ENCODE peak calls at places on chromosomes 6 and 20, in eight cellular contexts. K is GM23338, Y is body of pancreas, G is hepatocyte, Z is fibroblast of mammary gland, P is Panc1, O is nephron progenitor cell, I is GM12865. D is an unnamed sample.

GRCh38 chr6:130886965-130887364 is 59.8 kb downstream of the SMLR1 start:
- DNase-seq in K (no peak), Y (no peak), G (no peak), Z (no peak), P (no peak), O (no peak), I (no peak), D (no peak)

GRCh38 chr20:3262566-3262965 is 23.6 kb upstream of the SLC4A11 start:
- DNase-seq in K (no peak), Y (no peak), G (no peak), Z (peak), P (no peak), O (no peak), I (no peak), D (no peak)

GRCh38 chr6:39184906-39185580 is 44.2 kb downstream of the KCNK5 start:
- DNase-seq in K (no peak), Y (no peak), G (peak), Z (no peak), P (no peak), O (no peak), I (no peak), D (no peak)

GRCh38 chr20:5665417-5665816 is 84.8 kb upstream of the SHLD1 start:
- DNase-seq in K (no peak), Y (no peak), G (no peak), Z (no peak), P (no peak), O (no peak), I (no peak), D (no peak)

GRCh38 chr6:36488221-36488620 is 45.4 kb downstream of the KCTD20 start:
- DNase-seq in K (no peak), Y (no peak), G (no peak), Z (no peak), P (no peak), O (no peak), I (no peak), D (no peak)

GRCh38 chr20:1368448-1369199 is 24.2 kb downstream of the FKBP1A start:
- DNase-seq in K (no peak), Y (no peak), G (no peak), Z (peak), P (no peak), O (no peak), I (no peak), D (no peak)

GRCh38 chr20:46923550-46923949 is 28.9 kb downstream of the EYA2 start:
- DNase-seq in K (no peak), Y (no peak), G (no peak), Z (no peak), P (no peak), O (no peak), I (no peak), D (no peak)

GRCh38 chr6:36633915-36634314 is 39.8 kb downstream of the SRSF3 start:
- DNase-seq in K (no peak), Y (peak), G (peak), Z (peak), P (no peak), O (no peak), I (no peak), D (no peak)

GRCh38 chr6:45537539-45537938 is 159.8 kb upstream of the SUPT3H start:
- DNase-seq in K (no peak), Y (no peak), G (no peak), Z (peak), P (no peak), O (no peak), I (no peak), D (no peak)

GRCh38 chr6:26199773-26200728 is 112.8 kb downstream of the HFE start:
- DNase-seq in K (peak), Y (no peak), G (peak), Z (no peak), P (no peak), O (no peak), I (no peak), D (no peak)

GRCh38 chr6:144797881-144798589 is 512.9 kb downstream of the UTRN start:
- DNase-seq in K (no peak), Y (no peak), G (no peak), Z (peak), P (peak), O (no peak), I (no peak), D (no peak)

GRCh38 chr20:44280387-44280786 is 30.6 kb downstream of the FITM2 start:
- DNase-seq in K (no peak), Y (no peak), G (no peak), Z (no peak), P (no peak), O (no peak), I (peak), D (no peak)

GRCh38 chr6:154197176-154197850 is 158.3 kb downstream of the OPRM1 start:
- DNase-seq in K (no peak), Y (no peak), G (no peak), Z (peak), P (no peak), O (no peak), I (no peak), D (no peak)

GRCh38 chr6:37802810-37803209 is 16.7 kb upstream of the ZFAND3 start:
- DNase-seq in K (no peak), Y (no peak), G (no peak), Z (no peak), P (no peak), O (no peak), I (no peak), D (no peak)

GRCh38 chr6:44094403-44095242 is 32.6 kb downstream of the MRPL14 start:
- DNase-seq in K (no peak), Y (peak), G (peak), Z (no peak), P (no peak), O (no peak), I (no peak), D (no peak)

GRCh38 chr6:148608211-148608951 is 138.4 kb upstream of the UST start:
- DNase-seq in K (peak), Y (no peak), G (no peak), Z (peak), P (no peak), O (no peak), I (peak), D (no peak)

GRCh38 chr6:124057448-124057847 is 253.8 kb downstream of the NKAIN2 start:
- DNase-seq in K (no peak), Y (no peak), G (no peak), Z (no peak), P (no peak), O (no peak), I (no peak), D (no peak)

GRCh38 chr6:130617658-130618057 is 209.5 kb upstream of the SMLR1 start:
- DNase-seq in K (no peak), Y (no peak), G (no peak), Z (no peak), P (no peak), O (no peak), I (no peak), D (no peak)

GRCh38 chr20:44010162-44010704 is 95.6 kb downstream of the TOX2 start:
- DNase-seq in K (no peak), Y (no peak), G (no peak), Z (no peak), P (no peak), O (no peak), I (no peak), D (no peak)

GRCh38 chr6:82178084-82178758 is 69.3 kb downstream of the IBTK start:
- DNase-seq in K (no peak), Y (no peak), G (no peak), Z (peak), P (no peak), O (no peak), I (no peak), D (no peak)

GRCh38 chr6:77462359-77463307 is 658 bp downstream of the HTR1B start:
- DNase-seq in K (peak), Y (peak), G (peak), Z (no peak), P (no peak), O (peak), I (peak), D (no peak)
- TF ChIP-seq CTCF in K (peak), Y (no peak), G (peak), Z (peak), P (peak), O (peak), I (no peak), D (no peak)

GRCh38 chr6:34315780-34316179 is 67.0 kb upstream of the SMIM29 start:
- DNase-seq in K (no peak), Y (no peak), G (no peak), Z (no peak), P (no peak), O (no peak), I (peak), D (no peak)

GRCh38 chr6:34318492-34319470 is 70.0 kb upstream of the SMIM29 start:
- DNase-seq in K (no peak), Y (no peak), G (no peak), Z (no peak), P (no peak), O (no peak), I (no peak), D (no peak)

GRCh38 chr6:34317882-34318491 is 69.2 kb upstream of the SMIM29 start:
- DNase-seq in K (no peak), Y (no peak), G (no peak), Z (no peak), P (no peak), O (no peak), I (no peak), D (no peak)

GRCh38 chr6:34316442-34317171 is 67.8 kb upstream of the SMIM29 start:
- DNase-seq in K (no peak), Y (no peak), G (no peak), Z (no peak), P (no peak), O (no peak), I (no peak), D (no peak)

DNA sequence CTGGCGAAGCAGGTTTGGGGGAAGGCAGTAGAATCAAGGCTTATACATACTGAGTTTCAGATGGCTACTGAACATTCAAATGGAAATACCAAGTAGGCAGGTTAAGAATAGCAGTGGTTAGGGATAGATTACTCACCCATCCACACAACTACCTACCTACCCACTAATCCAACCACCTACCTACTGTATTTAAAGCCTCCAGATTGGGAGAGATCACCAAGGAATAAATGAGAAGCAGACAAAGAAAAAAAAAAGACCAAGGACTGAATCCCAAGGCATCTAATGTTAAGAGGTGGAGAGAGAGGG is 68.3 kb upstream of the SMIM29 start:
- DNase-seq in K (no peak), Y (no peak), G (no peak), Z (no peak), P (no peak), O (no peak), I (peak), D (no peak)
- TF ChIP-seq CTCF in K (no peak), Y (no peak), G (no peak), Z (no peak), P (no peak), O (no peak), I (no peak), D (no peak)

GRCh38 chr20:17659801-17660200 is 22.2 kb downstream of the RRBP1 start:
- DNase-seq in K (peak), Y (peak), G (no peak), Z (no peak), P (no peak), O (no peak), I (no peak), D (no peak)
- TF ChIP-seq CTCF in K (no peak), Y (no peak), G (no peak), Z (peak), P (no peak), O (no peak), I (no peak), D (no peak)

GRCh38 chr20:62002882-62003480 is 62.7 kb downstream of the TAF4 start:
- DNase-seq in K (no peak), Y (peak), G (peak), Z (no peak), P (no peak), O (no peak), I (no peak), D (no peak)
- TF ChIP-seq CTCF in K (no peak), Y (no peak), G (no peak), Z (no peak), P (no peak), O (no peak), I (no peak), D (no peak)

DNA sequence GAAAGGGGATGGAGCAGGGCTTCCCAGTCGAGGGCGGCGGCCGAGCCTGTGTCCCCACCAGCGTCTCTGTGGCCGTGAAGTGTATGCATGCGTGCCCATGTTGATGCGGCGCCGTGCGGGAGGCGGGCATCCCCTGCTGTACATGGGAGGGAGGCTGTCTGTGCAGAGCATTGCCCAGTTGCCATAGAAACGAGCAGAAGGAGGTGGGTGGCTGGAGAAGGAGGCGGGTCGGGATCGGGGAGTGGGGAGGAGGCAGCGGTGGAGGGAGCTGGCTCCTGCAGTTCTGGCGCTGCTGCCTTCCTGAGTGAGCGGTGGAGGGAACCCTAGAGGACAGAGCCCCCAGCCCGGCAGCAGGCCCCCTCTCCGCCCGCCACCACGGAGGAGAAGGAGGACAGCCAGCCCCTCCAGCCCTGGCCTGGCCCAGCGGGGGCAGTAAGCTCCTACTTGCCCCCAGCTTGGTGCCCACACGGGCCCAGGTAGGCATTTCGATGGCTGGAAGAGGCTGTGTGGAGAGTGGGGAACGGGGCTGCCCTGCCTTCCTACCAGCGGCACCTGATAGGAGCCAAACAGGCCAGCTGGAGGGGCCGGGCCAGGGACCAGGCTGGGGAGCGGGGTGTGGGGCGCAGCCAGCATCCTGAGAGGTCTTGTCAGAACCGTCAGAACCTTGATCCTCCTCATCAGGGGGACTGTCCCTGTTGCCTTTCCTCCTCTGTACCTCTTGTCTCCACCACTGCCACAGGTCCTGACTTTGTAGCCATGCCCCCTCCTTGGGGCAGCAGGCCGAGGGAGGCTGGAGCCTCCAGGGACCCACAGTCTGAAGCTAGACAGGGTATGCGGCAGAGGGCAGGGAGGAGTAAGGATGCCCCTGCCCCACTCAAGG is 41.3 kb downstream of the SPDEF start:
- DNase-seq in K (peak), Y (no peak), G (peak), Z (peak), P (no peak), O (peak), I (no peak), D (no peak)
- TF ChIP-seq CTCF in K (no peak), Y (no peak), G (no peak), Z (no peak), P (no peak), O (no peak), I (no peak), D (no peak)

GRCh38 chr6:107416179-107416578 is 43.2 kb downstream of the PDSS2 start:
- DNase-seq in K (no peak), Y (no peak), G (no peak), Z (no peak), P (no peak), O (no peak), I (no peak), D (no peak)

GRCh38 chr6:107419747-107420146 is 39.6 kb downstream of the PDSS2 start:
- DNase-seq in K (no peak), Y (no peak), G (no peak), Z (peak), P (no peak), O (no peak), I (no peak), D (no peak)

GRCh38 chr6:107421696-107422256 is 37.6 kb downstream of the PDSS2 start:
- DNase-seq in K (no peak), Y (no peak), G (no peak), Z (no peak), P (no peak), O (no peak), I (no peak), D (no peak)

GRCh38 chr6:107414246-107414645 is 45.1 kb downstream of the PDSS2 start:
- DNase-seq in K (no peak), Y (no peak), G (no peak), Z (no peak), P (no peak), O (no peak), I (no peak), D (no peak)

GRCh38 chr6:107418118-107418517 is 41.2 kb downstream of the PDSS2 start:
- DNase-seq in K (peak), Y (no peak), G (no peak), Z (peak), P (peak), O (no peak), I (peak), D (no peak)
- TF ChIP-seq CTCF in K (peak), Y (no peak), G (no peak), Z (peak), P (peak), O (no peak), I (peak), D (no peak)

GRCh38 chr20:52060794-52061714 is 130.5 kb downstream of the ZFP64 start:
- DNase-seq in K (peak), Y (no peak), G (peak), Z (peak), P (peak), O (peak), I (no peak), D (no peak)
- TF ChIP-seq CTCF in K (peak), Y (peak), G (peak), Z (peak), P (peak), O (peak), I (no peak), D (no peak)

DNA sequence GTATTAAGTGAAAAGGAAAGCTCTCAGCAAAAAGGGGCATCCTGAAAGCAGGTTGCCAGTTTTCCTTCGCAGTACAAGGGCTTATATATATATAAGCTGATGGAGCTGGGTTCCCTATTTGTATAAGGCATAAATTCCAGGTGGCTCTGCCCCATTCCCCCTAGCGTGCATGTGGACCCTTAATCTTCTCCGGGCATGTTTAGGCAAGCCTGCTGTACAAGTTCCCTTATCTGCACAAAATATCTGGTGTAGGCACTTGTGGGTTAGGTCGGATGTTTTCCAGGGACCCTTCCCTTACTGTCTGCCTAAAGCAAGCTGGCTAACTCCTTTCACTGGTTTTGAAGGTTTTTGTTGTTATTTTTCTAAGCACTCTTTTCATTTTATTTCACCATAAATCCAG is 140.7 kb downstream of the FUT9 start:
- DNase-seq in K (no peak), Y (no peak), G (peak), Z (no peak), P (no peak), O (no peak), I (peak), D (no peak)
- TF ChIP-seq CTCF in K (no peak), Y (no peak), G (no peak), Z (no peak), P (no peak), O (no peak), I (no peak), D (no peak)

DNA sequence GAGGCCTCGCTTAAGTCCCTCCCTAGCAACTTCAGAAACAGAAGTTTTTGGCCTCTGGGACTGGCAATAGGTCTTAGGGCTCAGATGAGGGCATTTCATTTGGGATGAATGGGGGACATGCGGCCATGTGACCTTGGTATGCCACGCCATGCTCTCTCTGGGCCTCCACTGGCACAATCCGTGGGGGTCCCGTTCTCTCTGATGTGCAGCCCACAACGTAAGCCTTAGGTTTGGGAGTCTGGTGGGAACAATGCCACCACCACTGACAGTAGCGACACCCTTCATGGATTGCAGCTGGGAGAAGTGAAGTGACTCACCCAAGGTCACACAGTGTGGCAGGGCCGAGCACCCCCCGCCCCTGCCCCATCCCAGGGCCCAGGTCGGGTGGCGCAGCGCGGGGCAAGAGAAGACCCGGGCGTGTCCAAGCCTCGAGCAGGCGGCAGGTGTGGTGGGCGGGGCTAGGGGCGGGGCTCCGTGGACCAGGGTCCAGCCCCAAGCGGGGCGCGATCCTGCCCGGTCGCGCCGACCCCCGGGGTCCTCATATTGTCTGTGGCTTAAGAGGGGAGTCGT is 864 bp upstream of the CEBPB start:
- DNase-seq in K (peak), Y (peak), G (peak), Z (no peak), P (no peak), O (peak), I (no peak), D (no peak)
- TF ChIP-seq CTCF in K (no peak), Y (no peak), G (no peak), Z (no peak), P (no peak), O (no peak), I (no peak), D (no peak)

GRCh38 chr6:87481936-87482335 is 9.2 kb downstream of the SLC35A1 start:
- DNase-seq in K (no peak), Y (no peak), G (no peak), Z (no peak), P (no peak), O (no peak), I (no peak), D (no peak)

GRCh38 chr6:87482382-87482781 is 9.6 kb downstream of the SLC35A1 start:
- DNase-seq in K (no peak), Y (no peak), G (no peak), Z (no peak), P (no peak), O (no peak), I (no peak), D (no peak)

GRCh38 chr6:87487555-87487954 is 14.8 kb downstream of the SLC35A1 start:
- DNase-seq in K (no peak), Y (no peak), G (no peak), Z (no peak), P (no peak), O (no peak), I (no peak), D (no peak)

GRCh38 chr6:87484491-87484890 is 11.7 kb downstream of the SLC35A1 start:
- DNase-seq in K (no peak), Y (no peak), G (no peak), Z (no peak), P (no peak), O (no peak), I (no peak), D (no peak)

GRCh38 chr6:87483929-87484328 is 11.2 kb downstream of the SLC35A1 start:
- DNase-seq in K (peak), Y (no peak), G (peak), Z (peak), P (no peak), O (peak), I (peak), D (no peak)
- TF ChIP-seq CTCF in K (peak), Y (no peak), G (peak), Z (peak), P (no peak), O (peak), I (peak), D (no peak)